ENCODE peak calls at places on chromosomes 3 and 15, in seven cellular contexts. P is testis, A is PC-9, U is cardiac muscle cell, J is tibial nerve, G is SJSA1, Q is left ventricle myocardium inferior. V is an unnamed sample.

GRCh38 chr15:66698318-66698961 is 3.6 kb upstream of the SMAD6 start:
- DNase-seq in P (peak; percentile 78), A (peak; percentile 68), U (peak; percentile 85), J (no peak), G (peak; percentile 59), Q (peak; percentile 66), V (peak; percentile 84)

GRCh38 chr3:128950223-128950938 is 43.5 kb downstream of the CFAP92 start:
- DNase-seq in P (peak; percentile 47), A (peak; percentile 47), U (peak; percentile 30), J (no peak), G (no peak), Q (no peak), V (peak; percentile 48)

GRCh38 chr3:187318819-187319616 is 27.5 kb upstream of the MASP1 start:
- DNase-seq in P (peak; percentile 79), A (peak; percentile 49), U (peak; percentile 78), J (peak; percentile 25), G (peak; percentile 62), Q (no peak), V (peak; percentile 56)

GRCh38 chr3:95120921-95121320 is 1058.1 kb downstream of the NSUN3 start:
- DNase-seq in P (no peak), A (no peak), U (no peak), J (no peak), G (no peak), Q (no peak), V (peak; percentile 78)

GRCh38 chr15:78179286-78179840 is 30.2 kb downstream of the IDH3A start:
- DNase-seq in P (no peak), A (no peak), U (no peak), J (no peak), G (no peak), Q (no peak), V (no peak)

GRCh38 chr15:80689716-80690115 is 5.4 kb upstream of the ABHD17C start:
- DNase-seq in P (no peak), A (no peak), U (peak; percentile 35), J (no peak), G (no peak), Q (no peak), V (no peak)

GRCh38 chr15:51438526-51438925 is 97.1 kb downstream of the GLDN start:
- DNase-seq in P (no peak), A (no peak), U (no peak), J (no peak), G (no peak), Q (no peak), V (no peak)

GRCh38 chr15:100383302-100384107 is 41.7 kb upstream of the ADAMTS17 start:
- DNase-seq in P (peak; percentile 52), A (peak; percentile 27), U (peak; percentile 52), J (no peak), G (no peak), Q (no peak), V (no peak)

GRCh38 chr3:39903253-39903652 is 93.8 kb downstream of the MYRIP start:
- DNase-seq in P (no peak), A (no peak), U (no peak), J (no peak), G (no peak), Q (no peak), V (no peak)

GRCh38 chr3:154921351-154921750 is 158.8 kb upstream of the MME start:
- DNase-seq in P (no peak), A (no peak), U (no peak), J (no peak), G (no peak), Q (no peak), V (no peak)

GRCh38 chr15:75153084-75153483 is 48.6 kb upstream of the C15orf39 start:
- DNase-seq in P (peak; percentile 86), A (no peak), U (peak; percentile 66), J (no peak), G (peak; percentile 30), Q (no peak), V (peak; percentile 92)

GRCh38 chr3:114331710-114332109 is 37.9 kb downstream of the TIGIT start:
- DNase-seq in P (no peak), A (no peak), U (no peak), J (no peak), G (no peak), Q (no peak), V (no peak)

GRCh38 chr15:89654311-89654761 is 931 bp downstream of the KIF7 start:
- DNase-seq in P (no peak), A (peak; percentile 30), U (peak; percentile 67), J (no peak), G (no peak), Q (no peak), V (no peak)

GRCh38 chr15:89003865-89004725 is 84.2 kb upstream of the ABHD2 start:
- DNase-seq in P (peak; percentile 54), A (no peak), U (peak; percentile 80), J (no peak), G (peak; percentile 39), Q (peak; percentile 48), V (peak; percentile 17)

GRCh38 chr3:66565301-66565700 is 64.5 kb upstream of the LRIG1 start:
- DNase-seq in P (no peak), A (no peak), U (no peak), J (no peak), G (no peak), Q (no peak), V (no peak)

GRCh38 chr3:122760457-122761271 is 33.0 kb downstream of the HSPBAP1 start:
- DNase-seq in P (no peak), A (peak; percentile 50), U (peak; percentile 44), J (no peak), G (no peak), Q (no peak), V (no peak)

GRCh38 chr15:58407366-58407765 is 24.4 kb upstream of the LIPC start:
- DNase-seq in P (no peak), A (no peak), U (no peak), J (no peak), G (no peak), Q (no peak), V (no peak)

GRCh38 chr3:24273491-24273890 is 221.2 kb downstream of the THRB start:
- DNase-seq in P (no peak), A (no peak), U (no peak), J (no peak), G (no peak), Q (no peak), V (no peak)

GRCh38 chr3:79477242-79477641 is 290.6 kb downstream of the ROBO1 start:
- DNase-seq in P (no peak), A (no peak), U (no peak), J (no peak), G (no peak), Q (no peak), V (no peak)

GRCh38 chr3:111012388-111013248 is 59.0 kb upstream of the NECTIN3 start:
- DNase-seq in P (no peak), A (no peak), U (peak; percentile 25), J (no peak), G (no peak), Q (no peak), V (peak; percentile 36)

GRCh38 chr3:49668414-49668797 is 5.7 kb upstream of the APEH start:
- DNase-seq in P (no peak), A (peak; percentile 33), U (no peak), J (no peak), G (peak; percentile 9), Q (no peak), V (no peak)

DNA sequence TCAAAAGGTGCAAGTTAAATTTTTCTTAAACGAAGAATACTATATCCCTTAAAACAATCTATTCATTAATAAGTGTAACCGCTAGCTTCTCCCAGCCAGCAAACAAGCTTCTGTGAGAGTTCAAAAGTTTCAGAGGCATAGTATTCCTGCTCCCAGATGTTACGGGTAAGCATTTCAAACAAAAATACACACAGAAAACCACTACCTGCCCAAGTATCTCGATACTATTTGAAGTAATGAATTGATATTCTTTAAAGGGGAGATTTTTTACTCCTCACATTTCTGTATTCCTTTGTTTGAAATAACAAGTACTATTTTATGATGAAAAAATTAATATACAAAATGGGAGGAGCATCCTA is 1.5 kb downstream of the TJP1 start:
- DNase-seq in P (no peak), A (no peak), U (no peak), J (no peak), G (no peak), Q (no peak), V (peak; percentile 31)
- H3K27me3 ChIP-seq in P (no peaks in the 10 kb centered on the region), A (no peaks in the 10 kb centered on the region), U (no peaks in the 10 kb centered on the region), J (no peaks in the 10 kb centered on the region), G (no peaks in the 10 kb centered on the region), Q (no peaks in the 10 kb centered on the region), V (no peaks in the 10 kb centered on the region)

DNA sequence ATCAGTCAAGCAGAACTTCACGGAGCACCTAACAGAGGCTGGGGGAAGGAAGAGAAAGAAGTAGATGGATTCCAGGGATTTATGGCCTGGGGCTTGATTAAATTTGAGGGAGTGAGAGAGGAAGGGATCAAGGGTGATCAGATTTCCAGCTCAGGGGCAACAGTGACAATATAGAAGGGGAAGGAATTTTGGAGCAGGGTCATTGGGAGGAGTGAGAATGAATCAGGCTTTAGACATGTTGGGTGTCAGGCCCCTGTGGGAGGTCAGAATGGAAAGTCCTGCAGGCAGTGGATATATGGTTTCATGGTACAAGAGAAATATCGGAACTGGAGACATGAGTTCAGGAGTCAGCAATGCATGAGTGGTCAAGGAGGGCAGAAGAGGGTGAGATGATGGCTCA is 72.9 kb upstream of the GLCE start:
- DNase-seq in P (no peak), A (no peak), U (no peak), J (no peak), G (no peak), Q (no peak), V (no peak)
- H3K27me3 ChIP-seq in P (no peaks in the 10 kb centered on the region), A (no peaks in the 10 kb centered on the region), U (peaks cover 43% of the 10 kb centered on the region), J (no peaks in the 10 kb centered on the region), G (no peaks in the 10 kb centered on the region), Q (peaks cover 17% of the 10 kb centered on the region), V (no peaks in the 10 kb centered on the region)

GRCh38 chr15:40283615-40284306 is 897 bp upstream of the ANKRD63 start:
- DNase-seq in P (no peak), A (no peak), U (no peak), J (no peak), G (no peak), Q (no peak), V (no peak)
- H3K27me3 ChIP-seq in P (no peaks in the 10 kb centered on the region), A (no peaks in the 10 kb centered on the region), U (peaks cover 38% of the 10 kb centered on the region), J (peaks cover 68% of the 10 kb centered on the region), G (no peaks in the 10 kb centered on the region), Q (peaks cover 62% of the 10 kb centered on the region), V (no peaks in the 10 kb centered on the region)

GRCh38 chr15:101530224-101530958 is 40.9 kb upstream of the PCSK6 start:
- DNase-seq in P (no peak), A (peak; percentile 37), U (no peak), J (no peak), G (no peak), Q (no peak), V (no peak)

GRCh38 chr15:101532865-101533264 is 43.4 kb upstream of the PCSK6 start:
- DNase-seq in P (no peak), A (no peak), U (no peak), J (no peak), G (no peak), Q (no peak), V (no peak)

GRCh38 chr15:101528917-101529299 is 39.4 kb upstream of the PCSK6 start:
- DNase-seq in P (no peak), A (no peak), U (no peak), J (no peak), G (no peak), Q (no peak), V (no peak)

GRCh38 chr15:101533371-101534140 is 44.0 kb upstream of the PCSK6 start:
- DNase-seq in P (no peak), A (no peak), U (no peak), J (no peak), G (no peak), Q (no peak), V (no peak)

DNA sequence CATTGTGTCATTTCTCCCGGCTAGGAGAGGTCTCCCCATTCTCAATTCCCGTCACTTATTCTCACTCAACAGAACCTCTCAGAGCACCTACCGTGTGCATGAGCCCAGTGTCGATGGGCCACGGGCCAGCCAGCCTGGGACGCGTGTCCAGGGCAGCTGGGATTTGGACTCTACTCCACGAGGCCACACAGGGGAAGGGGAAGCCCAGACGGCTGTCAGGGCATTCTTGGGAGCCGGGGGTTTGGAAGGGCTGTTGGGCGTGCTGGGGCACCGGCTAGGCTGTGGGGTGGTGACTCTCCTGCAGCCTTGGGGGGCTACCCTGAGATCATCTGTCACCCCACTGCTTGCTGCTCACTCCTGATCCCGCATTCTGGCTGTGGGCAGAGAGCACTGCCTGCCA is 41.7 kb upstream of the PCSK6 start:
- DNase-seq in P (no peak), A (no peak), U (no peak), J (no peak), G (no peak), Q (no peak), V (no peak)
- H3K27me3 ChIP-seq in P (no peaks in the 10 kb centered on the region), A (no peaks in the 10 kb centered on the region), U (no peaks in the 10 kb centered on the region), J (no peaks in the 10 kb centered on the region), G (no peaks in the 10 kb centered on the region), Q (peaks cover 7% of the 10 kb centered on the region), V (peaks cover under 1% of the 10 kb centered on the region)